ENCODE peak calls at places on chromosome 13, in six cellular contexts. J is transverse colon, M is GM12878, A is breast epithelium, S is sigmoid colon, F is suprapubic skin. Y is an unnamed sample.

GRCh38 chr13:79692846-79693245 is 211.9 kb downstream of the NDFIP2 start:
- DNase-seq in F (no peak), S (no peak), M (no peak), A (no peak), J (no peak), Y (no peak)

GRCh38 chr13:99656843-99657506 is 155.7 kb downstream of the TM9SF2 start:
- DNase-seq in A (no peak), F (no peak), M (no peak), S (no peak), J (no peak), Y (no peak)

GRCh38 chr13:51800456-51800855 is 3.5 kb downstream of the DHRS12 start:
- DNase-seq in S (peak; percentile 91), F (no peak), J (peak; percentile 41), A (no peak), M (no peak), Y (no peak)

GRCh38 chr13:51585696-51586095 is 1.4 kb downstream of the WDFY2 start:
- DNase-seq in J (no peak), M (no peak), S (no peak), A (no peak), F (no peak), Y (no peak)

GRCh38 chr13:48000559-48001126 is 430 bp downstream of the SUCLA2 start:
- DNase-seq in F (no peak), M (no peak), S (peak; percentile 66), J (peak; percentile 26), A (no peak), Y (peak; percentile 5)

GRCh38 chr13:97165527-97166425 is 56.4 kb upstream of the MBNL2 start:
- DNase-seq in J (no peak), S (no peak), M (no peak), A (no peak), F (no peak), Y (no peak)

GRCh38 chr13:71902676-71903075 is 35.7 kb upstream of the DACH1 start:
- DNase-seq in M (no peak), A (no peak), J (no peak), F (no peak), S (no peak), Y (no peak)

GRCh38 chr13:97496511-97496910 is 62.5 kb downstream of the RAP2A start:
- DNase-seq in M (no peak), S (no peak), F (no peak), J (no peak), A (no peak), Y (no peak)

GRCh38 chr13:73158851-73159250 is 100.0 kb downstream of the KLF5 start:
- DNase-seq in J (no peak), S (no peak), M (no peak), A (no peak), F (no peak), Y (no peak)

GRCh38 chr13:23919006-23919405 is 21.7 kb upstream of the C1QTNF9B start:
- DNase-seq in S (no peak), F (no peak), M (no peak), A (no peak), J (no peak), Y (no peak)

GRCh38 chr13:109074436-109074835 is 445.0 kb downstream of the MYO16 start:
- DNase-seq in S (no peak), M (no peak), J (no peak), F (no peak), A (no peak), Y (no peak)

GRCh38 chr13:97246596-97246995 is 24.5 kb downstream of the MBNL2 start:
- DNase-seq in J (no peak), M (no peak), F (no peak), A (no peak), S (no peak), Y (no peak)

GRCh38 chr13:22505489-22505888 is 675.3 kb upstream of the SGCG start:
- DNase-seq in F (no peak), J (no peak), M (no peak), A (no peak), S (no peak), Y (no peak)

GRCh38 chr13:65090191-65090590 is 2139.9 kb downstream of the PCDH9 start:
- DNase-seq in J (no peak), F (no peak), A (no peak), S (no peak), M (no peak), Y (no peak)

GRCh38 chr13:35474551-35474950 is 1.9 kb downstream of the MAB21L1 start:
- DNase-seq in F (no peak), S (no peak), M (no peak), J (no peak), A (no peak), Y (no peak)

GRCh38 chr13:99255241-99255640 is 2.9 kb downstream of the GPR18 start:
- DNase-seq in A (no peak), M (no peak), J (no peak), F (no peak), S (no peak), Y (no peak)

GRCh38 chr13:44278164-44278563 is 95.5 kb upstream of the SERP2 start:
- DNase-seq in S (no peak), M (no peak), J (no peak), A (no peak), F (no peak), Y (no peak)

GRCh38 chr13:109135018-109135417 is 505.6 kb downstream of the MYO16 start:
- DNase-seq in J (no peak), M (no peak), S (no peak), F (no peak), A (no peak), Y (no peak)

GRCh38 chr13:113616991-113617749 is 32.6 kb downstream of the TFDP1 start:
- DNase-seq in S (no peak), J (no peak), A (no peak), M (no peak), F (no peak), Y (no peak)

GRCh38 chr13:27997904-27998522 is 9.5 kb upstream of the URAD start:
- DNase-seq in F (no peak), S (no peak), M (no peak), J (peak; percentile 65), A (no peak), Y (no peak)

GRCh38 chr13:80469841-80470378 is 129.0 kb upstream of the SPRY2 start:
- DNase-seq in J (peak; percentile 37), A (peak; percentile 85), F (peak; percentile 82), M (no peak), S (peak; percentile 96), Y (no peak)

GRCh38 chr13:79309690-79310089 is 96.4 kb downstream of the RBM26 start:
- DNase-seq in F (no peak), S (no peak), A (no peak), J (no peak), M (no peak), Y (no peak)

GRCh38 chr13:70623260-70623659 is 515.0 kb upstream of the KLHL1 start:
- DNase-seq in A (no peak), F (no peak), M (no peak), J (no peak), S (no peak), Y (no peak)

GRCh38 chr13:22837980-22838615 is 342.7 kb upstream of the SGCG start:
- DNase-seq in S (no peak), J (no peak), A (no peak), F (no peak), M (no peak), Y (no peak)

GRCh38 chr13:41065098-41065497 is 3.8 kb downstream of the WBP4 start:
- DNase-seq in M (no peak), S (no peak), J (no peak), F (no peak), A (no peak), Y (no peak)

GRCh38 chr13:23673354-23673753 is 103.1 kb downstream of the TNFRSF19 start:
- DNase-seq in A (no peak), S (no peak), M (no peak), F (no peak), J (no peak), Y (no peak)

GRCh38 chr13:91904005-91904404 is 505.6 kb downstream of the GPC5 start:
- DNase-seq in A (no peak), F (no peak), M (peak; percentile 30), J (no peak), S (no peak), Y (no peak)

GRCh38 chr13:100392709-100393630 is 195.6 kb downstream of the GGACT start:
- DNase-seq in S (peak; percentile 94), J (peak; percentile 75), M (peak; percentile 19), A (peak; percentile 48), F (peak; percentile 84), Y (no peak)

GRCh38 chr13:79311456-79311855 is 94.6 kb downstream of the RBM26 start:
- DNase-seq in S (no peak), M (no peak), J (no peak), F (no peak), A (no peak), Y (no peak)

GRCh38 chr13:49214917-49215376 is 5.2 kb upstream of the MLNR start:
- DNase-seq in J (peak; percentile 45), S (no peak), F (no peak), A (no peak), M (no peak), Y (peak; percentile 19)
- TF ChIP-seq POLR2A in J (no peak), S (no peak), F (no peak), A (no peak), M (no peak), Y (no peak)

DNA sequence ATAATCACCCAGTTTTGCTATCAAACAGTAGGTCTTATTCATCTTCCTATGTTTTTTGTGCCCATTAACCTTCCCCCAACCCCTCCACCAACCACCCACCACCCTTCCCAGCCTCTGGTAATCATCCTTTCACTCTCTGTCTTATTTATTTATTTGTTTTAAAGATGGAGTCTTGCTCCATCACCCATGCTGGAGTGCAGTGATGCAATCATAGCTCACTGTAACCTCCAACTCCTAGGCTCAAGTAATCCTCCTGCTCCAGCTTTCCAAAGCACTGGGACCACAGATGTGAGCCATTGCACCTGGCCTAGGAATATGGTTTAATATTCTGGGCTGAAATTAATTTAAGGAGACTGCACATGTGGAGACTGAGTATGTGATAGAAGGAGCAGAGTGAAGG is 527.0 kb downstream of the GPC6 start:
- DNase-seq in M (no peak), J (no peak), F (no peak), S (no peak), A (no peak), Y (no peak)
- TF ChIP-seq POLR2AphosphoS5 in M (no peak), J (no peak), F (no peak), S (no peak), A (no peak), Y (no peak)

GRCh38 chr13:75763511-75763910 is 127.4 kb downstream of the LMO7 start:
- DNase-seq in A (no peak), F (no peak), S (no peak), M (no peak), J (no peak), Y (no peak)
- H3K4me3 ChIP-seq in A (no peak overlapping the region), F (no peak overlapping the region), S (no peak overlapping the region), M (no peak overlapping the region), J (no peak overlapping the region), Y (peak overlapping the region; percentile 35)

DNA sequence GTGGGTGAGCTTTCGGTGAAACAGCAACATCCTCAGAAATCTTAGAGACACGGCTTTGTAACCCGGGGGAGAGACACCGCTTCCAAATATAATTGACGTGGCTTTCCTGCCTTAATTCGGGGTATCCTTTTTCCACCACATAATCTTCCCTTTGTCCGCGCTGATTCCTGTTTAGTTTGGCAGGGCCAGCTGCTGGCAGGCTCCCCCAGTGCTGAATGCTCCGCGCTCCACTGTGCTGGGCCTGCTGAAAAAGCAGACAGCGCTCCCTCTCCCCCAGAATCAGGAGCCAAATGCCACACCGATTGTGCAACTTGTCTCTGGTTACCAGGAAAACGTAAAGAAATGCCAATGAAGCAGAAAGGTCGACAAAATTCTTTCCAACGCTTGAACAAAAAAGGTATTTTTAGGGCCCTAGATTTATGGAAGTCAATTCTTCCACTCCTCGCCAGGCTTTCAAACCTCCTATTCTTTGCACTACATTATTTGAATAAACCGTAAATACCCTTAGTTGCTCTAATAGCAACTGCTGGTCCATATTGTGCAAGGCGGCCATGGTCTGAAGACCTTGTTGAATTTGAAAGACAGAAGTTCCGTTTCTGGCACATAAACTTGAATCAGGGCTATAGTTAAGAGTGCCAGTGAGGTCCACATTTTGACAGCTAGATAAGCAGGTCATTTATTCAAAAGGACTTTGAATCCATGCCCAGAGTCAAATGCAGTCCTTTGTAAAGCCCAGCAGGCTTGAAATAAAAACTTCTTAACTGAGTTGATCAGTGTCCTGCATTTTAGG is 206.7 kb upstream of the RFC3 start:
- DNase-seq in J (peak; percentile 10), A (peak; percentile 22), F (no peak), M (no peak), S (peak; percentile 76), Y (peak; percentile 70)
- TF ChIP-seq POLR2A in J (no peak), A (no peak), F (no peak), M (no peak), S (no peak), Y (no peak)

Y was measured in prostate gland.